ENCODE peak calls at places on chromosomes 1 and 21, in seven cellular contexts. A is endothelial cell, L is fibroblast of mammary gland, N is epithelial cell of esophagus, K is KG1, M is heart left ventricle, U is GM20000. J is an unnamed sample.

GRCh38 chr1:55774446-55774845 is 559.3 kb upstream of the USP24 start:
- DNase-seq in A (no peak), M (no peak), K (no peak), U (no peak), N (no peak), L (peak; percentile 74), J (no peak)

GRCh38 chr1:59971464-59971911 is 44.9 kb upstream of the CYP2J2 start:
- DNase-seq in N (peak; percentile 66), K (peak; percentile 6), L (peak; percentile 62), M (peak; percentile 55), A (peak; percentile 84), U (peak; percentile 73), J (peak; percentile 69)

GRCh38 chr1:230105754-230106625 is 39.0 kb downstream of the GALNT2 start:
- DNase-seq in A (no peak), M (no peak), U (peak; percentile 62), K (no peak), L (peak; percentile 95), N (peak; percentile 83), J (peak; percentile 73)

GRCh38 chr1:14039894-14040430 is 340.0 kb downstream of the PRDM2 start:
- DNase-seq in N (peak; percentile 5), U (peak; percentile 7), A (no peak), M (no peak), L (no peak), K (no peak), J (no peak)

GRCh38 chr21:45033791-45034555 is 40.4 kb upstream of the ADARB1 start:
- DNase-seq in M (peak; percentile 26), U (no peak), A (no peak), K (no peak), L (peak; percentile 63), N (no peak), J (no peak)

GRCh38 chr1:43789604-43790288 is 82.4 kb downstream of the ST3GAL3 start:
- DNase-seq in L (no peak), U (no peak), M (no peak), K (no peak), A (no peak), N (peak; percentile 8), J (no peak)

GRCh38 chr1:207302618-207303408 is 18.7 kb upstream of the CD55 start:
- DNase-seq in L (peak; percentile 38), M (no peak), N (peak; percentile 19), A (no peak), U (no peak), K (no peak), J (no peak)

GRCh38 chr1:34758751-34759150 is 789 bp upstream of the GJB4 start:
- DNase-seq in A (no peak), L (no peak), N (peak; percentile 63), K (no peak), M (no peak), U (no peak), J (no peak)

GRCh38 chr21:38992737-38993136 is 187.0 kb downstream of the ETS2 start:
- DNase-seq in N (peak; percentile 45), K (no peak), A (peak; percentile 18), M (peak; percentile 46), U (no peak), L (no peak), J (no peak)

GRCh38 chr1:116036255-116036654 is 59.9 kb downstream of the SLC22A15 start:
- DNase-seq in L (no peak), N (no peak), K (no peak), U (no peak), M (no peak), A (no peak), J (no peak)

GRCh38 chr1:27117733-27118439 is 37.0 kb downstream of the SLC9A1 start:
- DNase-seq in A (no peak), K (no peak), N (peak; percentile 64), M (no peak), L (peak; percentile 49), U (no peak), J (peak; percentile 36)

GRCh38 chr1:38524025-38524641 is 335.4 kb downstream of the RRAGC start:
- DNase-seq in U (no peak), N (no peak), K (no peak), M (no peak), A (no peak), L (no peak), J (no peak)

GRCh38 chr1:113987259-113987658 is 8.0 kb downstream of the OLFML3 start:
- DNase-seq in M (no peak), K (no peak), U (no peak), A (no peak), N (peak; percentile 15), L (no peak), J (no peak)

GRCh38 chr21:26732442-26733221 is 112.6 kb downstream of the ADAMTS1 start:
- DNase-seq in U (no peak), N (peak; percentile 52), A (peak; percentile 68), M (peak; percentile 31), L (peak; percentile 60), K (no peak), J (peak; percentile 58)

GRCh38 chr1:54272134-54272533 is 72.2 kb downstream of the MRPL37 start:
- DNase-seq in K (no peak), A (no peak), L (no peak), U (no peak), M (no peak), N (peak; percentile 54), J (peak; percentile 27)

GRCh38 chr1:45016090-45016697 is 4.1 kb downstream of the UROD start:
- DNase-seq in U (no peak), N (no peak), L (no peak), K (no peak), A (no peak), M (no peak), J (no peak)

GRCh38 chr1:32925360-32926142 is 24.4 kb upstream of the TMEM54 start:
- DNase-seq in A (peak; percentile 43), M (no peak), K (no peak), N (peak; percentile 48), U (no peak), L (no peak), J (no peak)

GRCh38 chr1:222543817-222544216 is 4.1 kb downstream of the HHIPL2 start:
- DNase-seq in N (no peak), A (no peak), L (no peak), M (no peak), U (no peak), K (no peak), J (no peak)

GRCh38 chr1:8439015-8439702 is 121.2 kb downstream of the SLC45A1 start:
- DNase-seq in M (peak; percentile 90), K (peak; percentile 42), U (peak; percentile 73), A (peak; percentile 79), N (peak; percentile 33), L (peak; percentile 82), J (peak; percentile 48)

GRCh38 chr1:228347181-228347580 is 59.5 kb downstream of the TRIM11 start:
- DNase-seq in N (no peak), K (no peak), U (no peak), L (no peak), M (no peak), A (no peak), J (no peak)

J was measured in EL.